ENCODE peak calls at places on chromosome 7, in five cellular contexts. O is adrenal gland, P is endodermal cell, R is AG04450, A is gastrocnemius medialis. B is an unnamed sample.

GRCh38 chr7:11650030-11650429 is 182.0 kb downstream of the THSD7A start:
- DNase-seq in R (no peak), P (no peak), O (no peak), A (no peak), B (no peak)

GRCh38 chr7:104973227-104973626 is 40.8 kb upstream of the KMT2E start:
- DNase-seq in A (no peak), R (no peak), P (no peak), O (no peak), B (no peak)

GRCh38 chr7:112573302-112574039 is 92.7 kb downstream of the LSMEM1 start:
- DNase-seq in O (no peak), R (no peak), A (no peak), P (no peak), B (no peak)

GRCh38 chr7:1967512-1968396 is 265.0 kb downstream of the MAD1L1 start:
- DNase-seq in R (no peak), A (no peak), O (no peak), P (no peak), B (no peak)

GRCh38 chr7:107035446-107035845 is 9.1 kb upstream of the PRKAR2B start:
- DNase-seq in R (peak; percentile 61), O (no peak), A (no peak), P (no peak), B (no peak)

GRCh38 chr7:2084331-2084730 is 148.4 kb downstream of the MAD1L1 start:
- DNase-seq in P (no peak), O (no peak), R (no peak), A (no peak), B (no peak)

GRCh38 chr7:42292991-42293521 is 56.0 kb upstream of the GLI3 start:
- DNase-seq in P (no peak), R (no peak), A (peak; percentile 6), O (no peak), B (no peak)

GRCh38 chr7:16223963-16224707 is 197.2 kb downstream of the CRPPA start:
- DNase-seq in R (no peak), O (no peak), P (no peak), A (no peak), B (no peak)

GRCh38 chr7:39894904-39895303 is 55.2 kb upstream of the CDK13 start:
- DNase-seq in O (no peak), A (no peak), R (no peak), P (no peak), B (no peak)

GRCh38 chr7:151511946-151512345 is 7.7 kb downstream of the RHEB start:
- DNase-seq in A (no peak), P (no peak), O (no peak), R (no peak), B (no peak)

GRCh38 chr7:157271991-157272324 is 64.8 kb upstream of the DNAJB6 start:
- DNase-seq in O (peak; percentile 91), A (peak; percentile 82), P (no peak), R (peak; percentile 98), B (no peak)

GRCh38 chr7:155437836-155438235 is 20.1 kb upstream of the EN2 start:
- DNase-seq in O (no peak), R (no peak), A (no peak), P (no peak), B (no peak)

GRCh38 chr7:76296743-76297740 is 5.4 kb upstream of the HSPB1 start:
- DNase-seq in O (no peak), R (peak; percentile 84), P (no peak), A (peak; percentile 64), B (no peak)

GRCh38 chr7:34596887-34597286 is 61.1 kb upstream of the NPSR1 start:
- DNase-seq in O (no peak), P (peak; percentile 67), R (no peak), A (no peak), B (peak; percentile 26)

GRCh38 chr7:37083311-37084096 is 359.2 kb upstream of the AOAH start:
- DNase-seq in O (no peak), R (no peak), A (peak; percentile 24), P (no peak), B (no peak)

GRCh38 chr7:139358541-139359365 is 941 bp upstream of the LUC7L2 start:
- DNase-seq in A (no peak), P (no peak), R (no peak), O (peak; percentile 68), B (peak; percentile 17)

GRCh38 chr7:54090652-54091213 is 451.4 kb upstream of the VSTM2A start:
- DNase-seq in A (no peak), P (peak; percentile 72), O (no peak), R (no peak), B (no peak)

GRCh38 chr7:149838224-149838991 is at the start of gene ZNF862:
- DNase-seq in R (peak; percentile 94), P (peak; percentile 99), A (peak; percentile 97), O (peak; percentile 99), B (peak; percentile 98)

GRCh38 chr7:1761097-1761496 is 91.0 kb downstream of the ELFN1 start:
- DNase-seq in P (no peak), R (no peak), O (no peak), A (no peak), B (no peak)

GRCh38 chr7:97006146-97006950 is 995 bp downstream of the DLX6 start:
- DNase-seq in R (no peak), O (no peak), A (no peak), P (peak; percentile 90), B (peak; percentile 82)

GRCh38 chr7:108234981-108235450 is 104.9 kb upstream of the LAMB4 start:
- DNase-seq in P (no peak), O (no peak), R (no peak), A (no peak), B (no peak)

GRCh38 chr7:63054191-63054661 is 944.4 kb upstream of the ZNF722 start:
- DNase-seq in A (no peak), O (no peak), P (no peak), R (no peak), B (no peak)
- H3K9me3 ChIP-seq in A (no peaks in the 10 kb centered on the region), O (no peaks in the 10 kb centered on the region), P (peaks cover 47% of the 10 kb centered on the region), R (peaks cover 68% of the 10 kb centered on the region), B (peaks cover 6% of the 10 kb centered on the region)

GRCh38 chr7:83054472-83054871 is 108.2 kb downstream of the PCLO start:
- DNase-seq in O (no peak), A (no peak), P (no peak), R (no peak), B (no peak)

GRCh38 chr7:83055197-83055596 is 107.5 kb downstream of the PCLO start:
- DNase-seq in R (no peak), O (no peak), P (no peak), A (no peak), B (no peak)

GRCh38 chr7:83058667-83059066 is 104.0 kb downstream of the PCLO start:
- DNase-seq in O (no peak), A (no peak), P (no peak), R (no peak), B (no peak)

GRCh38 chr7:83053965-83054364 is 108.7 kb downstream of the PCLO start:
- DNase-seq in O (no peak), A (no peak), R (no peak), P (no peak), B (no peak)
- H3K9me3 ChIP-seq in O (no peaks in the 10 kb centered on the region), A (no peaks in the 10 kb centered on the region), R (no peaks in the 10 kb centered on the region), P (no peaks in the 10 kb centered on the region), B (no peaks in the 10 kb centered on the region)

GRCh38 chr7:55387062-55387965 is 22.2 kb downstream of the LANCL2 start:
- DNase-seq in P (no peak), O (no peak), R (no peak), A (no peak), B (no peak)
- H3K9me3 ChIP-seq in P (peaks cover 66% of the 10 kb centered on the region), O (no peaks in the 10 kb centered on the region), R (peaks cover 28% of the 10 kb centered on the region), A (no peaks in the 10 kb centered on the region), B (peaks cover 12% of the 10 kb centered on the region)

DNA sequence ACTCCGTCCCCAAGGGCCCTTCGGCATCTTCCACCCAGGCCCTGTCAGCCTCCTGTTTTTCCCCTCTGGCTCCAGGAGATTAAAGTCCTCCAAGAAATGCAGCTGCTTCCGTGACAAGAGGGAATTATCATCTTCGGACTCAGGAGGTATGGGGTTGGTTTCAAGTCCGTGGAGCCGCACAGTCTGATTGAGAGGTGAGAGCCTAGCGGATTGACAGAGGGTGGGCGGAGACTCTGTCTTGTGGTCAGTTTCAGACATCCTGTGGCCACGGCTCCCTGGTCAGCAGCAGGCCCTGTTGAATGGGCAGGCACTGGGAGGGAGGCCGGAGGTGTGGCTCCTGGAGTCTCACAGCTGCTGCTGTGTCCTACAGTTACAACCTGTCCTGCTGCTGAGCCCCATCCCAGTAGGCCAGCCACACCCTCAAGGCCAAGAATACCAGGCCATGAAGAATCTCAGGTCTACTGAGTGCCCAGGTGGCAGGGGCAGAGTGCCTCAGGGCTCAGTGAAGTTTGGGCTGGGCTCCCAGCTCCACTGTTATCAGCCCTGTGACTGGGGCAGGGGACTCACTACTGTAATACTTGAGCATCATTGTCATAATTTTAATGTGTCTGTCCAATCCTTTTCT is 49.3 kb upstream of the ZNF716 start:
- DNase-seq in R (no peak), A (no peak), P (no peak), O (peak; percentile 34), B (no peak)
- H3K9me3 ChIP-seq in R (peaks cover 58% of the 10 kb centered on the region), A (no peaks in the 10 kb centered on the region), P (peaks cover 73% of the 10 kb centered on the region), O (no peaks in the 10 kb centered on the region), B (peaks cover 4% of the 10 kb centered on the region)

DNA sequence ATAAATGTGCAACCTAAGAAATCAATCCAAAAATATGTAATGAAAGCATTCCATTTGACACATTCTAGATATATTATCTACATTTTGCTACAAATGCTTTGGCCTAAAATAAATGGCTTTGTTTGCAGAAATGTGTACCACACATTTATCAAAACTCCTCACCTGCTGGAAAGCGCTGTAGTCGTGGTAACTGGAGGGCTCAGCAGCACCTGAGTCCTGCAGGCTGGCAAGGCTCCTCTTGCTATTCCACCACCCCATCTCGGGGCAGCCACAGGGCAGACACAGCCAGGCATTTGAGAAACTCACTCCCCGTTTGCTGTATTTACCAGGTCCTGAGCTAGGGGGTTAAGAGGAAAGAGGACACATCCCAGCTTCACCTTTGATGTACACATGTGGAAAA is 68.1 kb upstream of the TOMM7 start:
- DNase-seq in P (no peak), A (no peak), R (no peak), O (no peak), B (no peak)
- H3K9me3 ChIP-seq in P (no peaks in the 10 kb centered on the region), A (no peaks in the 10 kb centered on the region), R (no peaks in the 10 kb centered on the region), O (no peaks in the 10 kb centered on the region), B (no peaks in the 10 kb centered on the region)

DNA sequence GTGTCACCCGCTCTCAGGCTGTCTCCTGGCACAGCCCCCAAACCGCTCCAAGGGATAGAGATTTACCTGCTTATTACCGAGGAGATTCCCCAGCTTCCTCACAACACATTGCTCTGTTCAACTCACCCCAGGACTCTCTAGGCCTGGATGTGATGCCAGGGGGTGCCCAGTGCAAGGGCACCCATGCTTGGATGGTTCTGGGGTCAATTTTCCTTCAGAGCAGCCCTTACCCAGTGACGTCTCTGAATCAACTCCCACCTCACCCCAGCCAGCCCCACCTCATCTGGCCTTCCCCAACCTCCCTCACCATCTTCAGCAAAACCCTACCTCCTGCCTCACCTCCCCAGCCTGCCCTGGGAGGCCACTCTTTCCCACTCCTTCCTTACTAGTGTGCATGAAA is 951.6 kb upstream of the ZNF722 start:
- DNase-seq in R (no peak), O (no peak), A (no peak), P (no peak), B (no peak)
- H3K9me3 ChIP-seq in R (peaks cover 63% of the 10 kb centered on the region), O (no peaks in the 10 kb centered on the region), A (no peaks in the 10 kb centered on the region), P (peaks cover 74% of the 10 kb centered on the region), B (peaks cover 3% of the 10 kb centered on the region)

B was measured in WERI-Rb-1.